ENCODE peak calls at places on chromosomes 16 and 17, in seven cellular contexts. One of them, this sample, is unnamed.

GRCh38 chr16:4980691-4981090 is 22.6 kb downstream of the SEC14L5 start:
- DNase-seq in cardiac muscle cell: no peak
- DNase-seq in stomach: no peak
- DNase-seq in tibial artery: no peak
- DNase-seq in GM23248: no peak
- DNase-seq in Karpas-422: no peak
- DNase-seq in CD4-positive, CD25-positive, alpha-beta regulatory T cell: no peak
- DNase-seq in this sample: no peak

GRCh38 chr17:38898812-38899348 is 26.5 kb upstream of the LASP1NB start:
- DNase-seq in GM23248: no peak
- DNase-seq in CD4-positive, CD25-positive, alpha-beta regulatory T cell: peak; percentile 66
- DNase-seq in stomach: peak; percentile 50
- DNase-seq in cardiac muscle cell: no peak
- DNase-seq in Karpas-422: no peak
- DNase-seq in tibial artery: no peak
- DNase-seq in this sample: no peak

GRCh38 chr16:16133943-16134604 is 89.2 kb downstream of the ABCC6 start:
- DNase-seq in GM23248: no peak
- DNase-seq in CD4-positive, CD25-positive, alpha-beta regulatory T cell: no peak
- DNase-seq in tibial artery: no peak
- DNase-seq in stomach: no peak
- DNase-seq in Karpas-422: no peak
- DNase-seq in cardiac muscle cell: no peak
- DNase-seq in this sample: no peak

GRCh38 chr16:49463529-49463928 is 89.9 kb downstream of the C16orf78 start:
- DNase-seq in tibial artery: no peak
- DNase-seq in CD4-positive, CD25-positive, alpha-beta regulatory T cell: peak; percentile 49
- DNase-seq in GM23248: no peak
- DNase-seq in Karpas-422: peak; percentile 53
- DNase-seq in stomach: peak; percentile 44
- DNase-seq in cardiac muscle cell: no peak
- DNase-seq in this sample: no peak

GRCh38 chr16:55760665-55761035 is 72.2 kb downstream of the CES1 start:
- DNase-seq in CD4-positive, CD25-positive, alpha-beta regulatory T cell: no peak
- DNase-seq in tibial artery: no peak
- DNase-seq in stomach: no peak
- DNase-seq in cardiac muscle cell: no peak
- DNase-seq in Karpas-422: no peak
- DNase-seq in GM23248: peak; percentile 9
- DNase-seq in this sample: no peak

GRCh38 chr17:78105101-78105500 is 23.5 kb downstream of the TMC6 start:
- DNase-seq in tibial artery: no peak
- DNase-seq in cardiac muscle cell: no peak
- DNase-seq in stomach: no peak
- DNase-seq in GM23248: no peak
- DNase-seq in CD4-positive, CD25-positive, alpha-beta regulatory T cell: no peak
- DNase-seq in Karpas-422: no peak
- DNase-seq in this sample: no peak

GRCh38 chr17:49567871-49568694 is 7.6 kb upstream of the NXPH3 start:
- DNase-seq in tibial artery: peak; percentile 92
- DNase-seq in Karpas-422: peak; percentile 91
- DNase-seq in cardiac muscle cell: peak; percentile 90
- DNase-seq in CD4-positive, CD25-positive, alpha-beta regulatory T cell: peak; percentile 71
- DNase-seq in stomach: peak; percentile 93
- DNase-seq in GM23248: peak; percentile 89
- DNase-seq in this sample: peak; percentile 83

GRCh38 chr16:6634151-6634550 is 698.5 kb upstream of the RBFOX1 start:
- DNase-seq in GM23248: no peak
- DNase-seq in stomach: no peak
- DNase-seq in CD4-positive, CD25-positive, alpha-beta regulatory T cell: no peak
- DNase-seq in cardiac muscle cell: no peak
- DNase-seq in tibial artery: no peak
- DNase-seq in Karpas-422: no peak
- DNase-seq in this sample: no peak

GRCh38 chr17:7292194-7292593 is 2.2 kb downstream of the YBX2 start:
- DNase-seq in GM23248: no peak
- DNase-seq in tibial artery: no peak
- DNase-seq in stomach: no peak
- DNase-seq in CD4-positive, CD25-positive, alpha-beta regulatory T cell: no peak
- DNase-seq in Karpas-422: no peak
- DNase-seq in cardiac muscle cell: no peak
- DNase-seq in this sample: no peak

GRCh38 chr17:83129676-83130075 is 50.3 kb downstream of the METRNL start:
- DNase-seq in tibial artery: no peak
- DNase-seq in GM23248: no peak
- DNase-seq in cardiac muscle cell: no peak
- DNase-seq in stomach: no peak
- DNase-seq in CD4-positive, CD25-positive, alpha-beta regulatory T cell: no peak
- DNase-seq in Karpas-422: no peak
- DNase-seq in this sample: no peak

GRCh38 chr16:47204736-47205499 is 61.2 kb upstream of the NETO2 start:
- DNase-seq in tibial artery: no peak
- DNase-seq in GM23248: no peak
- DNase-seq in Karpas-422: peak; percentile 46
- DNase-seq in stomach: no peak
- DNase-seq in CD4-positive, CD25-positive, alpha-beta regulatory T cell: no peak
- DNase-seq in cardiac muscle cell: no peak
- DNase-seq in this sample: no peak

GRCh38 chr16:10923650-10924214 is 18.5 kb downstream of the DEXI start:
- DNase-seq in GM23248: peak; percentile 31
- DNase-seq in Karpas-422: no peak
- DNase-seq in stomach: peak; percentile 75
- DNase-seq in cardiac muscle cell: no peak
- DNase-seq in tibial artery: peak; percentile 81
- DNase-seq in CD4-positive, CD25-positive, alpha-beta regulatory T cell: no peak
- DNase-seq in this sample: peak; percentile 56

GRCh38 chr17:5055543-5055942 is 20.3 kb upstream of the SLC52A1 start:
- DNase-seq in Karpas-422: peak; percentile 52
- DNase-seq in stomach: no peak
- DNase-seq in cardiac muscle cell: no peak
- DNase-seq in tibial artery: no peak
- DNase-seq in CD4-positive, CD25-positive, alpha-beta regulatory T cell: no peak
- DNase-seq in GM23248: no peak
- DNase-seq in this sample: no peak

GRCh38 chr17:43363926-43364285 is 34.9 kb upstream of the ARL4D start:
- DNase-seq in Karpas-422: no peak
- DNase-seq in stomach: no peak
- DNase-seq in GM23248: no peak
- DNase-seq in tibial artery: no peak
- DNase-seq in CD4-positive, CD25-positive, alpha-beta regulatory T cell: no peak
- DNase-seq in cardiac muscle cell: no peak
- DNase-seq in this sample: no peak

GRCh38 chr17:40486513-40487370 is 14.7 kb downstream of the TNS4 start:
- DNase-seq in stomach: no peak
- DNase-seq in GM23248: peak; percentile 88
- DNase-seq in CD4-positive, CD25-positive, alpha-beta regulatory T cell: no peak
- DNase-seq in cardiac muscle cell: no peak
- DNase-seq in Karpas-422: no peak
- DNase-seq in tibial artery: no peak
- DNase-seq in this sample: no peak

GRCh38 chr16:67716097-67716496 is 3.0 kb downstream of the GFOD2 start:
- DNase-seq in Karpas-422: no peak
- DNase-seq in GM23248: no peak
- DNase-seq in stomach: no peak
- DNase-seq in CD4-positive, CD25-positive, alpha-beta regulatory T cell: no peak
- DNase-seq in cardiac muscle cell: no peak
- DNase-seq in tibial artery: no peak
- DNase-seq in this sample: no peak

GRCh38 chr16:85527767-85528297 is 85.3 kb upstream of the GSE1 start:
- DNase-seq in GM23248: no peak
- DNase-seq in stomach: no peak
- DNase-seq in CD4-positive, CD25-positive, alpha-beta regulatory T cell: no peak
- DNase-seq in cardiac muscle cell: no peak
- DNase-seq in Karpas-422: no peak
- DNase-seq in tibial artery: no peak
- DNase-seq in this sample: no peak

GRCh38 chr16:85527042-85527766 is 85.9 kb upstream of the GSE1 start:
- DNase-seq in stomach: no peak
- DNase-seq in GM23248: no peak
- DNase-seq in Karpas-422: no peak
- DNase-seq in CD4-positive, CD25-positive, alpha-beta regulatory T cell: no peak
- DNase-seq in tibial artery: no peak
- DNase-seq in cardiac muscle cell: no peak
- DNase-seq in this sample: no peak

GRCh38 chr16:85530370-85530739 is 82.8 kb upstream of the GSE1 start:
- DNase-seq in CD4-positive, CD25-positive, alpha-beta regulatory T cell: no peak
- DNase-seq in stomach: no peak
- DNase-seq in Karpas-422: no peak
- DNase-seq in GM23248: no peak
- DNase-seq in tibial artery: no peak
- DNase-seq in cardiac muscle cell: no peak
- DNase-seq in this sample: no peak

GRCh38 chr16:85529489-85530369 is 83.4 kb upstream of the GSE1 start:
- DNase-seq in cardiac muscle cell: no peak
- DNase-seq in CD4-positive, CD25-positive, alpha-beta regulatory T cell: no peak
- DNase-seq in stomach: no peak
- DNase-seq in tibial artery: no peak
- DNase-seq in GM23248: no peak
- DNase-seq in Karpas-422: no peak
- DNase-seq in this sample: no peak

DNA sequence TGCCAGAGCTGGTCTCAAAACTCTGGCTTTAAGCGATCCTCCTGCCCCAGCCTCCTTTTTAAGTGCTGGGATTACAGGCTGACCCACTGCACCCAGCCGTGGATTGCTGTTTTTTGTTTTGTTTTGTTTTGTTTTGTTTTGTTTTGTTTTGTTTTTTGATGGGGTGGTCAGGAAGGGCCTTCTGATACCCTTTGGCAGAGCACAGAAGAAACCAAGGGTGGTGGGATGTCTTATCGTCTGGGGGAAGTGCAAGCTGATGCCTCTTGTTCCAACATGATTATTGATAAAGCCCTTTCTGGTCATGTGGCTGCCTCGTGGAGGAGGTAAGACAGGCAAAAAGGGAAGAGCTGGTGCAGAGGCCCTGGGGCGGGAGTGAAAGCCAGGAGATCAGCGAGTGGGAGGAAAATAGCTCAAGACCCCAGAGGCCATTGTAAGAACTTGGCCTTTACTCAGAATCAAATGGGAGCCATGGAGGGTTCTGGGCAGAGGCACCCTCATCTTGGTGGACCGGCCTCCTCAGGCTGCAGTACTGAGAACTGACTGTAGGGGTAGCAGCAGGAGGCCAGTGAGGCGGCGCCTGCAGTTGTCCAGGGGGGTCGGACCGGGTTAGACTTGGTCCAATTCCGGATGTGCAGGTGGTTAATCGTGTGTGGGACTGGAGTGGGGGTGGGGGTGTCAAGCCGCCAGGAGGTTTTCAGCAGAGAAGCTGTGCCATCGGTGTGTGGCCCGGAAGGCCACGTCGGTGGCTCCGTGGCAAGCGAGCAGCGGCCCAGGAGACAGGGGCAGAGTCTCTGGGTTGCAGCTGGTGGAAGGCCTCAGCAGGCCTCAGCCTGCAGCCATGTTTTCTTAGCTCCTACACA is 84.4 kb upstream of the GSE1 start:
- DNase-seq in CD4-positive, CD25-positive, alpha-beta regulatory T cell: no peak
- DNase-seq in cardiac muscle cell: no peak
- DNase-seq in tibial artery: no peak
- DNase-seq in stomach: no peak
- DNase-seq in GM23248: no peak
- DNase-seq in Karpas-422: no peak
- DNase-seq in this sample: no peak
- H3K27ac ChIP-seq in CD4-positive, CD25-positive, alpha-beta regulatory T cell: no peak overlapping the region
- H3K27ac ChIP-seq in cardiac muscle cell: no peak overlapping the region
- H3K27ac ChIP-seq in tibial artery: no peak overlapping the region
- H3K27ac ChIP-seq in stomach: no peak overlapping the region
- H3K27ac ChIP-seq in GM23248: no peak overlapping the region
- H3K27ac ChIP-seq in Karpas-422: no peak overlapping the region
- H3K27ac ChIP-seq in this sample: no peak overlapping the region

GRCh38 chr17:41542357-41542756 is 14.2 kb upstream of the KRT19 start:
- DNase-seq in cardiac muscle cell: no peak
- DNase-seq in Karpas-422: no peak
- DNase-seq in stomach: no peak
- DNase-seq in tibial artery: no peak
- DNase-seq in CD4-positive, CD25-positive, alpha-beta regulatory T cell: no peak
- DNase-seq in GM23248: no peak
- DNase-seq in this sample: no peak

GRCh38 chr17:41545829-41546410 is 17.8 kb upstream of the KRT19 start:
- DNase-seq in tibial artery: no peak
- DNase-seq in stomach: no peak
- DNase-seq in Karpas-422: no peak
- DNase-seq in cardiac muscle cell: no peak
- DNase-seq in GM23248: no peak
- DNase-seq in CD4-positive, CD25-positive, alpha-beta regulatory T cell: no peak
- DNase-seq in this sample: no peak

GRCh38 chr17:41544935-41545334 is 16.8 kb upstream of the KRT19 start:
- DNase-seq in CD4-positive, CD25-positive, alpha-beta regulatory T cell: no peak
- DNase-seq in tibial artery: no peak
- DNase-seq in Karpas-422: no peak
- DNase-seq in GM23248: no peak
- DNase-seq in cardiac muscle cell: no peak
- DNase-seq in stomach: no peak
- DNase-seq in this sample: no peak

GRCh38 chr17:41546819-41547218 is 18.7 kb upstream of the KRT19 start:
- DNase-seq in Karpas-422: no peak
- DNase-seq in CD4-positive, CD25-positive, alpha-beta regulatory T cell: no peak
- DNase-seq in GM23248: no peak
- DNase-seq in stomach: no peak
- DNase-seq in tibial artery: no peak
- DNase-seq in cardiac muscle cell: no peak
- DNase-seq in this sample: no peak

DNA sequence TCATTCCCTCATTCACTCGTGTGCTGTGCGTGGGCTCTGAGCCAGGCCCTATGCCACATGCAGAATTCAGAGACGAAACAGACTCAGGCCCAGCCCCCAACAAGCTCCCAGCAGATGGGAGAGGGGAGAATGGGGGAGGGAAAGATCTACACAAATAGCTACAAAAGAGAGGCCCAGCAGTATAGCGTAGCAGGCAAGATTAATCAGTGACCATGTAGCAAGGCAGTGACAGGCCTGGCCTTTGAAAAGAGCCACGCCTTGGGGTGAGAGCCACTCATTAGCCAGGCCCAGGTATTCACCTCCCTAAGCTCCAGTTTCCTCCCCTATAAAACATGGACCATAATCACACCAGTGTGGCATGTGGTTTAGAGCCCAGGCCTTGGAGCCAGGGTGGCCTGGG is 16.4 kb upstream of the KRT19 start:
- DNase-seq in Karpas-422: no peak
- DNase-seq in GM23248: no peak
- DNase-seq in tibial artery: no peak
- DNase-seq in stomach: no peak
- DNase-seq in CD4-positive, CD25-positive, alpha-beta regulatory T cell: no peak
- DNase-seq in cardiac muscle cell: peak; percentile 74
- DNase-seq in this sample: no peak
- H3K27ac ChIP-seq in Karpas-422: no peak overlapping the region
- H3K27ac ChIP-seq in GM23248: no peak overlapping the region
- H3K27ac ChIP-seq in tibial artery: no peak overlapping the region
- H3K27ac ChIP-seq in stomach: no peak overlapping the region
- H3K27ac ChIP-seq in CD4-positive, CD25-positive, alpha-beta regulatory T cell: no peak overlapping the region
- H3K27ac ChIP-seq in cardiac muscle cell: peak overlapping the region; percentile 78
- H3K27ac ChIP-seq in this sample: no peak overlapping the region

GRCh38 chr17:54439816-54440215 is 460.8 kb upstream of the TOM1L1 start:
- DNase-seq in stomach: no peak
- DNase-seq in tibial artery: no peak
- DNase-seq in cardiac muscle cell: no peak
- DNase-seq in CD4-positive, CD25-positive, alpha-beta regulatory T cell: no peak
- DNase-seq in GM23248: no peak
- DNase-seq in Karpas-422: no peak
- DNase-seq in this sample: no peak
- H3K27ac ChIP-seq in stomach: no peak overlapping the region
- H3K27ac ChIP-seq in tibial artery: no peak overlapping the region
- H3K27ac ChIP-seq in cardiac muscle cell: no peak overlapping the region
- H3K27ac ChIP-seq in CD4-positive, CD25-positive, alpha-beta regulatory T cell: no peak overlapping the region
- H3K27ac ChIP-seq in GM23248: no peak overlapping the region
- H3K27ac ChIP-seq in Karpas-422: no peak overlapping the region
- H3K27ac ChIP-seq in this sample: no peak overlapping the region

GRCh38 chr17:72715906-72716572 is 376.4 kb downstream of the SLC39A11 start:
- DNase-seq in cardiac muscle cell: no peak
- DNase-seq in GM23248: peak; percentile 95
- DNase-seq in Karpas-422: no peak
- DNase-seq in tibial artery: no peak
- DNase-seq in stomach: no peak
- DNase-seq in CD4-positive, CD25-positive, alpha-beta regulatory T cell: no peak
- DNase-seq in this sample: no peak
- H3K27ac ChIP-seq in cardiac muscle cell: no peak overlapping the region
- H3K27ac ChIP-seq in GM23248: peak overlapping the region; percentile 80
- H3K27ac ChIP-seq in Karpas-422: no peak overlapping the region
- H3K27ac ChIP-seq in tibial artery: no peak overlapping the region
- H3K27ac ChIP-seq in stomach: no peak overlapping the region
- H3K27ac ChIP-seq in CD4-positive, CD25-positive, alpha-beta regulatory T cell: no peak overlapping the region
- H3K27ac ChIP-seq in this sample: no peak overlapping the region